ENCODE peak calls at places on chromosomes 4 and X, in six cellular contexts. E is CD4-positive, alpha-beta T cell; S is SW 1271; P is HTR-8/SVneo; G is A549; Q is adrenal gland. V is an unnamed sample.

GRCh38 chr4:76752911-76753494 is 144.9 kb downstream of the SOWAHB start:
- DNase-seq in E (no peak), S (peak), P (peak), G (peak), Q (peak), V (no peak)

GRCh38 chrX:76148011-76148665 is 24.7 kb upstream of the PBDC1 start:
- DNase-seq in E (no peak), S (peak), P (no peak), G (no peak), Q (no peak), V (peak)

GRCh38 chrX:17397074-17397473 is 22.1 kb downstream of the NHS start:
- DNase-seq in E (no peak), S (no peak), P (peak), G (peak), Q (no peak), V (no peak)

GRCh38 chr4:108342325-108342986 is 173.7 kb upstream of the LEF1 start:
- DNase-seq in E (no peak), S (no peak), P (no peak), G (no peak), Q (no peak), V (no peak)

GRCh38 chrX:149962859-149963757 is 24.8 kb upstream of the EOLA2 start:
- DNase-seq in E (no peak), S (peak), P (peak), G (peak), Q (peak), V (no peak)

GRCh38 chrX:1449581-1450149 is 3.0 kb downstream of the ASMTL start:
- DNase-seq in E (no peak), S (no peak), P (no peak), G (no peak), Q (no peak), V (no peak)

GRCh38 chr4:138070816-138071215 is 171.3 kb downstream of the SLC7A11 start:
- DNase-seq in E (no peak), S (no peak), P (no peak), G (no peak), Q (no peak), V (no peak)

GRCh38 chr4:137253949-137254348 is 278.3 kb downstream of the PCDH18 start:
- DNase-seq in E (no peak), S (no peak), P (no peak), G (no peak), Q (no peak), V (no peak)

GRCh38 chrX:54808109-54808604 is 612 bp downstream of the MAGED2 start:
- DNase-seq in E (peak), S (peak), P (peak), G (peak), Q (peak), V (peak)

V was measured in naive thymus-derived CD8-positive, alpha-beta T cell.